ENCODE peak calls at places on chromosomes 16 and 17, in eight cellular contexts. W is uterus, R is K562, F is A549, Q is stomach, H is IMR-90, T is tibial nerve, X is transverse colon. M is an unnamed sample.

GRCh38 chr16:16151315-16151714 is 72.0 kb downstream of the ABCC6 start:
- DNase-seq in W (no peak), R (no peak), F (no peak), Q (no peak), H (peak; percentile 65), T (no peak), X (no peak), M (no peak)

GRCh38 chr17:40502716-40503115 is 1.3 kb upstream of the TNS4 start:
- DNase-seq in W (no peak), R (no peak), F (no peak), Q (no peak), H (no peak), T (no peak), X (no peak), M (no peak)

GRCh38 chr16:10613771-10614485 is 33.5 kb upstream of the EMP2 start:
- DNase-seq in W (no peak), R (no peak), F (no peak), Q (no peak), H (no peak), T (no peak), X (no peak), M (no peak)

GRCh38 chr17:65519471-65519870 is 42.0 kb downstream of the AXIN2 start:
- DNase-seq in W (no peak), R (no peak), F (no peak), Q (no peak), H (no peak), T (no peak), X (no peak), M (no peak)

GRCh38 chr16:35480988-35481387 is 2021.6 kb downstream of the TP53TG3F start:
- DNase-seq in W (no peak), R (no peak), F (no peak), Q (no peak), H (no peak), T (no peak), X (no peak), M (no peak)

GRCh38 chr16:1377406-1378010 is 25.8 kb downstream of the GNPTG start:
- DNase-seq in W (no peak), R (no peak), F (no peak), Q (no peak), H (no peak), T (no peak), X (no peak), M (no peak)

GRCh38 chr17:68567581-68567980 is 33.6 kb downstream of the FAM20A start:
- DNase-seq in W (no peak), R (no peak), F (no peak), Q (no peak), H (no peak), T (no peak), X (no peak), M (no peak)

GRCh38 chr17:73163043-73163442 is 1.8 kb upstream of the SSTR2 start:
- DNase-seq in W (no peak), R (no peak), F (no peak), Q (no peak), H (no peak), T (no peak), X (no peak), M (no peak)

GRCh38 chr17:75688209-75688771 is 21.2 kb downstream of the SAP30BP start:
- DNase-seq in W (no peak), R (no peak), F (no peak), Q (peak; percentile 39), H (no peak), T (no peak), X (no peak), M (no peak)

GRCh38 chr17:30309591-30309990 is 17.8 kb upstream of the BLMH start:
- DNase-seq in W (no peak), R (no peak), F (no peak), Q (no peak), H (no peak), T (no peak), X (no peak), M (no peak)

GRCh38 chr17:41695134-41695661 is 6.5 kb downstream of the EIF1 start:
- DNase-seq in W (no peak), R (no peak), F (peak; percentile 41), Q (no peak), H (peak; percentile 22), T (no peak), X (no peak), M (no peak)

GRCh38 chr17:7792611-7793010 is 41.4 kb upstream of the KDM6B start:
- DNase-seq in W (no peak), R (no peak), F (no peak), Q (no peak), H (no peak), T (no peak), X (no peak), M (no peak)

GRCh38 chr16:51556694-51557327 is 405.7 kb upstream of the SALL1 start:
- DNase-seq in W (peak; percentile 83), R (no peak), F (peak; percentile 92), Q (no peak), H (peak; percentile 96), T (peak; percentile 39), X (peak; percentile 23), M (no peak)

GRCh38 chr17:45809484-45809883 is 25.4 kb downstream of the CRHR1 start:
- DNase-seq in W (no peak), R (no peak), F (no peak), Q (no peak), H (no peak), T (no peak), X (no peak), M (no peak)

GRCh38 chr16:27386674-27387073 is 15.3 kb upstream of the IL21R start:
- DNase-seq in W (no peak), R (no peak), F (no peak), Q (no peak), H (no peak), T (no peak), X (no peak), M (no peak)

GRCh38 chr16:52964290-52964689 is 88.4 kb downstream of the CHD9NB start:
- DNase-seq in W (no peak), R (no peak), F (no peak), Q (no peak), H (no peak), T (no peak), X (no peak), M (no peak)

GRCh38 chr16:17483266-17483864 is 12.6 kb upstream of the XYLT1 start:
- DNase-seq in W (no peak), R (no peak), F (no peak), Q (no peak), H (no peak), T (no peak), X (no peak), M (no peak)

GRCh38 chr16:73053379-73054130 is 5.6 kb upstream of the ZFHX3 start:
- DNase-seq in W (no peak), R (no peak), F (peak; percentile 94), Q (no peak), H (peak; percentile 75), T (no peak), X (no peak), M (no peak)

GRCh38 chr17:28598389-28598788 is 436 bp downstream of the SPAG5 start:
- DNase-seq in W (no peak), R (no peak), F (no peak), Q (no peak), H (no peak), T (no peak), X (no peak), M (no peak)

GRCh38 chr17:75776399-75777242 is 8.0 kb upstream of the UNK start:
- DNase-seq in W (no peak), R (no peak), F (no peak), Q (no peak), H (no peak), T (no peak), X (no peak), M (no peak)

GRCh38 chr17:16197276-16197675 is 18.1 kb downstream of the NCOR1 start:
- DNase-seq in W (no peak), R (no peak), F (no peak), Q (no peak), H (peak; percentile 39), T (no peak), X (no peak), M (no peak)

GRCh38 chr17:66636111-66636510 is 198.8 kb upstream of the CACNG5 start:
- DNase-seq in W (no peak), R (no peak), F (no peak), Q (no peak), H (peak; percentile 87), T (no peak), X (no peak), M (no peak)

GRCh38 chr16:1575578-1575977 is 36.3 kb downstream of the IFT140 start:
- DNase-seq in W (no peak), R (no peak), F (peak; percentile 28), Q (no peak), H (no peak), T (no peak), X (no peak), M (no peak)

GRCh38 chr17:2195729-2196128 is 107.9 kb downstream of the SMG6 start:
- DNase-seq in W (peak; percentile 9), R (no peak), F (no peak), Q (no peak), H (no peak), T (no peak), X (no peak), M (no peak)
- H3K4me1 ChIP-seq in W (peaks cover 13% of the 10 kb centered on the region), R (no peaks in the 10 kb centered on the region), F (peaks cover 25% of the 10 kb centered on the region), Q (peaks cover 5% of the 10 kb centered on the region), H (peaks cover 17% of the 10 kb centered on the region), T (peaks cover 24% of the 10 kb centered on the region), X (peaks cover 10% of the 10 kb centered on the region), M (peaks cover 26% of the 10 kb centered on the region)

DNA sequence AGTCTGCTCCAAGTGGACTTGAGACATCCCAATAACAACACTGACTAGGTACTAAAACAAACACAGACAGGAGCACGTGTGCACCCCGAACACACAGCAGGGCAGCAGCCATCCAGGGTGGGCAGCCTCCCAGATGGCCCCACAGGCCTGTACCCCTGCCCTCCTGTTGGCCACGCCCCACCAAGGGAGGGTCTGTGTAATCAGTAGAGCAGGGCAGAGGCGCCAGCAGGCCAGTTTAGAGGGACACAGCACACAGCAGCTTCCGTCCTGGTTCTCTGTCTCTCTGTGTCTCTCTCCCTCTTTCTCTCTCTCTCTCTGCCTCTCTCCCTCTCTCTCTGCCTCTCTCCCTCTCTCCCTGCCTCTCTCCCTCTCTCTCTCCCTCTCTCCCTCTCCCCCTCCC is 21.4 kb downstream of the ACTG1 start:
- DNase-seq in W (no peak), R (no peak), F (peak; percentile 60), Q (no peak), H (no peak), T (no peak), X (peak; percentile 49), M (no peak)
- TF ChIP-seq POLR2A in W (no peak), R (no peak), F (no peak), Q (no peak), H (no peak), T (no peak), X (no peak), M (no peak)

GRCh38 chr17:49645654-49646053 is 32.2 kb downstream of the SPOP start:
- DNase-seq in W (no peak), R (no peak), F (no peak), Q (no peak), H (no peak), T (no peak), X (no peak), M (no peak)

GRCh38 chr17:49647256-49647585 is 30.7 kb downstream of the SPOP start:
- DNase-seq in W (no peak), R (no peak), F (no peak), Q (no peak), H (no peak), T (no peak), X (no peak), M (no peak)

GRCh38 chr17:49646391-49647255 is 31.3 kb downstream of the SPOP start:
- DNase-seq in W (peak; percentile 47), R (no peak), F (peak; percentile 27), Q (no peak), H (peak; percentile 77), T (no peak), X (peak; percentile 24), M (no peak)
- H3K27ac ChIP-seq in W (peak overlapping the region; percentile 96), R (no peak overlapping the region), F (peak overlapping the region; percentile 32), Q (peak overlapping the region; percentile 86), H (peak overlapping the region; percentile 53), T (no peak overlapping the region), X (peak overlapping the region; percentile 78), M (peak overlapping the region; percentile 75)

GRCh38 chr17:44769647-44770084 is 10.9 kb downstream of the ADAM11 start:
- DNase-seq in W (no peak), R (no peak), F (no peak), Q (no peak), H (no peak), T (no peak), X (no peak), M (no peak)
- H3K4me1 ChIP-seq in W (no peaks in the 10 kb centered on the region), R (peaks cover 42% of the 10 kb centered on the region), F (peaks cover 5% of the 10 kb centered on the region), Q (peaks cover 1% of the 10 kb centered on the region), H (no peaks in the 10 kb centered on the region), T (peaks cover 1% of the 10 kb centered on the region), X (peaks cover under 1% of the 10 kb centered on the region), M (peaks cover 2% of the 10 kb centered on the region)